ENCODE peak calls at places on chromosomes 13 and 19, in five cellular contexts. One of them, this sample, is unnamed.

GRCh38 chr13:40315416-40316064 is 350.9 kb downstream of the FOXO1 start:
- DNase-seq in HCT116: no peak
- DNase-seq in effector memory CD4-positive, alpha-beta T cell: peak
- DNase-seq in H1: no peak
- DNase-seq in IMR-90: no peak
- DNase-seq in this sample: no peak

GRCh38 chr13:30113983-30114491 is 193.3 kb downstream of the KATNAL1 start:
- DNase-seq in HCT116: no peak
- DNase-seq in effector memory CD4-positive, alpha-beta T cell: no peak
- DNase-seq in H1: peak
- DNase-seq in IMR-90: no peak
- DNase-seq in this sample: no peak

GRCh38 chr19:5131031-5131865 is 162.3 kb downstream of the KDM4B start:
- DNase-seq in HCT116: no peak
- DNase-seq in effector memory CD4-positive, alpha-beta T cell: no peak
- DNase-seq in H1: no peak
- DNase-seq in IMR-90: no peak
- DNase-seq in this sample: no peak

GRCh38 chr13:31769581-31769980 is 30.3 kb downstream of the RXFP2 start:
- DNase-seq in HCT116: no peak
- DNase-seq in effector memory CD4-positive, alpha-beta T cell: no peak
- DNase-seq in H1: no peak
- DNase-seq in IMR-90: peak
- DNase-seq in this sample: no peak

GRCh38 chr13:51895906-51896888 is 34.4 kb downstream of the CCDC70 start:
- DNase-seq in HCT116: peak
- DNase-seq in effector memory CD4-positive, alpha-beta T cell: peak
- DNase-seq in H1: peak
- DNase-seq in IMR-90: peak
- DNase-seq in this sample: no peak

GRCh38 chr13:63944896-63945295 is 2529.2 kb upstream of the PCDH20 start:
- DNase-seq in HCT116: no peak
- DNase-seq in effector memory CD4-positive, alpha-beta T cell: no peak
- DNase-seq in H1: no peak
- DNase-seq in IMR-90: no peak
- DNase-seq in this sample: no peak

GRCh38 chr13:80052286-80052685 is 288.6 kb downstream of the SPRY2 start:
- DNase-seq in HCT116: no peak
- DNase-seq in effector memory CD4-positive, alpha-beta T cell: no peak
- DNase-seq in H1: no peak
- DNase-seq in IMR-90: no peak
- DNase-seq in this sample: no peak

GRCh38 chr13:39353988-39354387 is 249.0 kb downstream of the LHFPL6 start:
- DNase-seq in HCT116: no peak
- DNase-seq in effector memory CD4-positive, alpha-beta T cell: no peak
- DNase-seq in H1: no peak
- DNase-seq in IMR-90: peak
- DNase-seq in this sample: no peak

GRCh38 chr19:16197188-16197621 is 506 bp upstream of the AP1M1 start:
- DNase-seq in HCT116: no peak
- DNase-seq in effector memory CD4-positive, alpha-beta T cell: no peak
- DNase-seq in H1: no peak
- DNase-seq in IMR-90: peak
- DNase-seq in this sample: no peak

GRCh38 chr19:7386769-7387168 is 38.0 kb downstream of the ARHGEF18 start:
- DNase-seq in HCT116: no peak
- DNase-seq in effector memory CD4-positive, alpha-beta T cell: no peak
- DNase-seq in H1: no peak
- DNase-seq in IMR-90: no peak
- DNase-seq in this sample: no peak

GRCh38 chr13:24741016-24741662 is 22.8 kb upstream of the RNF17 start:
- DNase-seq in HCT116: no peak
- DNase-seq in effector memory CD4-positive, alpha-beta T cell: no peak
- DNase-seq in H1: no peak
- DNase-seq in IMR-90: no peak
- DNase-seq in this sample: no peak

GRCh38 chr19:49356382-49356781 is 5.8 kb downstream of the TEAD2 start:
- DNase-seq in HCT116: no peak
- DNase-seq in effector memory CD4-positive, alpha-beta T cell: no peak
- DNase-seq in H1: no peak
- DNase-seq in IMR-90: no peak
- DNase-seq in this sample: no peak

GRCh38 chr13:28718538-28719226 is at the start of gene SLC46A3:
- DNase-seq in HCT116: peak
- DNase-seq in effector memory CD4-positive, alpha-beta T cell: peak
- DNase-seq in H1: peak
- DNase-seq in IMR-90: peak
- DNase-seq in this sample: peak

GRCh38 chr19:19485161-19485997 is 30.0 kb downstream of the TSSK6 start:
- DNase-seq in HCT116: no peak
- DNase-seq in effector memory CD4-positive, alpha-beta T cell: no peak
- DNase-seq in H1: no peak
- DNase-seq in IMR-90: peak
- DNase-seq in this sample: no peak

GRCh38 chr19:19488041-19488874 is 27.1 kb downstream of the TSSK6 start:
- DNase-seq in HCT116: no peak
- DNase-seq in effector memory CD4-positive, alpha-beta T cell: no peak
- DNase-seq in H1: no peak
- DNase-seq in IMR-90: no peak
- DNase-seq in this sample: no peak

GRCh38 chr19:19486343-19487076 is 28.8 kb downstream of the TSSK6 start:
- DNase-seq in HCT116: no peak
- DNase-seq in effector memory CD4-positive, alpha-beta T cell: no peak
- DNase-seq in H1: no peak
- DNase-seq in IMR-90: no peak
- DNase-seq in this sample: no peak

GRCh38 chr19:19487077-19488040 is 28.0 kb downstream of the TSSK6 start:
- DNase-seq in HCT116: no peak
- DNase-seq in effector memory CD4-positive, alpha-beta T cell: no peak
- DNase-seq in H1: no peak
- DNase-seq in IMR-90: no peak
- DNase-seq in this sample: no peak

GRCh38 chr19:19485998-19486290 is 29.4 kb downstream of the TSSK6 start:
- DNase-seq in HCT116: no peak
- DNase-seq in effector memory CD4-positive, alpha-beta T cell: no peak
- DNase-seq in H1: no peak
- DNase-seq in IMR-90: no peak
- DNase-seq in this sample: no peak
- H3K27ac ChIP-seq in HCT116: no peak
- H3K27ac ChIP-seq in effector memory CD4-positive, alpha-beta T cell: peak
- H3K27ac ChIP-seq in H1: no peak
- H3K27ac ChIP-seq in IMR-90: peak
- H3K27ac ChIP-seq in this sample: no peak

GRCh38 chr13:98348476-98348875 is 171.4 kb upstream of the RNF113B start:
- DNase-seq in HCT116: no peak
- DNase-seq in effector memory CD4-positive, alpha-beta T cell: no peak
- DNase-seq in H1: no peak
- DNase-seq in IMR-90: no peak
- DNase-seq in this sample: no peak

GRCh38 chr13:98351636-98352035 is 174.6 kb upstream of the RNF113B start:
- DNase-seq in HCT116: no peak
- DNase-seq in effector memory CD4-positive, alpha-beta T cell: no peak
- DNase-seq in H1: no peak
- DNase-seq in IMR-90: no peak
- DNase-seq in this sample: no peak

GRCh38 chr13:98350746-98351330 is 173.8 kb upstream of the RNF113B start:
- DNase-seq in HCT116: no peak
- DNase-seq in effector memory CD4-positive, alpha-beta T cell: no peak
- DNase-seq in H1: no peak
- DNase-seq in IMR-90: no peak
- DNase-seq in this sample: no peak

GRCh38 chr13:98352226-98352625 is 175.2 kb upstream of the RNF113B start:
- DNase-seq in HCT116: no peak
- DNase-seq in effector memory CD4-positive, alpha-beta T cell: no peak
- DNase-seq in H1: no peak
- DNase-seq in IMR-90: no peak
- DNase-seq in this sample: no peak

GRCh38 chr13:98349731-98350305 is 172.7 kb upstream of the RNF113B start:
- DNase-seq in HCT116: no peak
- DNase-seq in effector memory CD4-positive, alpha-beta T cell: no peak
- DNase-seq in H1: peak
- DNase-seq in IMR-90: no peak
- DNase-seq in this sample: no peak
- H3K27ac ChIP-seq in HCT116: no peak
- H3K27ac ChIP-seq in effector memory CD4-positive, alpha-beta T cell: no peak
- H3K27ac ChIP-seq in H1: no peak
- H3K27ac ChIP-seq in IMR-90: no peak
- H3K27ac ChIP-seq in this sample: no peak

DNA sequence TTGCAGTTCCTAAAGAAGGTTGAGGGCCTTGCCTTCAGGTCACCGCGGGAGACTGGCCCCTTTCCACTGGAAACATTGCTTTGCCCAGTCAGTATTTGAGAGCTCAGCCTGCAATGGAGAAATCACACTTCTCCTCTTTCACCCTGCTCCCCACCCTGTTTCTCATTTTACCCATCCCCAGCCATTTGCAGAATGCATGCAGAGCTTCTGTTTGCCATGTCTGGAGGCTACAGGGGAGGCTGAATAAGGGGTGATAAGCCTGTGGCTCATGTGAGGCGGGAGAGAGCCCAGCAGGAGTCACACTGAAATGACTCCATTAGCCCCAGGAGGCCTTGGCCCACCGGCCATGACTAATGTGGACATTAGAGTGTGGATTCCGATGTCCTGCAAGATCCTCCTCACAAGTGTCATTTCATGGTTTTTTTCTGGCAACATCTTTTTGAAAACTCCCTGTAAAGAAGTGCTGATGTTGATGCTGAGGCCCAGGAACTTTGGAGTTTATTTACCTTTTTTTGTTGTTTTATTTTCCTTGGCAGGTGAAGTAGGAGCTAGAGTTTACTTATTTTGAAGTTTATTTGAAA is 6.3 kb downstream of the SPINT2 start:
- DNase-seq in HCT116: no peak
- DNase-seq in effector memory CD4-positive, alpha-beta T cell: no peak
- DNase-seq in H1: no peak
- DNase-seq in IMR-90: peak
- DNase-seq in this sample: no peak
- H3K27ac ChIP-seq in HCT116: peak
- H3K27ac ChIP-seq in effector memory CD4-positive, alpha-beta T cell: no peak
- H3K27ac ChIP-seq in H1: no peak
- H3K27ac ChIP-seq in IMR-90: no peak
- H3K27ac ChIP-seq in this sample: no peak

DNA sequence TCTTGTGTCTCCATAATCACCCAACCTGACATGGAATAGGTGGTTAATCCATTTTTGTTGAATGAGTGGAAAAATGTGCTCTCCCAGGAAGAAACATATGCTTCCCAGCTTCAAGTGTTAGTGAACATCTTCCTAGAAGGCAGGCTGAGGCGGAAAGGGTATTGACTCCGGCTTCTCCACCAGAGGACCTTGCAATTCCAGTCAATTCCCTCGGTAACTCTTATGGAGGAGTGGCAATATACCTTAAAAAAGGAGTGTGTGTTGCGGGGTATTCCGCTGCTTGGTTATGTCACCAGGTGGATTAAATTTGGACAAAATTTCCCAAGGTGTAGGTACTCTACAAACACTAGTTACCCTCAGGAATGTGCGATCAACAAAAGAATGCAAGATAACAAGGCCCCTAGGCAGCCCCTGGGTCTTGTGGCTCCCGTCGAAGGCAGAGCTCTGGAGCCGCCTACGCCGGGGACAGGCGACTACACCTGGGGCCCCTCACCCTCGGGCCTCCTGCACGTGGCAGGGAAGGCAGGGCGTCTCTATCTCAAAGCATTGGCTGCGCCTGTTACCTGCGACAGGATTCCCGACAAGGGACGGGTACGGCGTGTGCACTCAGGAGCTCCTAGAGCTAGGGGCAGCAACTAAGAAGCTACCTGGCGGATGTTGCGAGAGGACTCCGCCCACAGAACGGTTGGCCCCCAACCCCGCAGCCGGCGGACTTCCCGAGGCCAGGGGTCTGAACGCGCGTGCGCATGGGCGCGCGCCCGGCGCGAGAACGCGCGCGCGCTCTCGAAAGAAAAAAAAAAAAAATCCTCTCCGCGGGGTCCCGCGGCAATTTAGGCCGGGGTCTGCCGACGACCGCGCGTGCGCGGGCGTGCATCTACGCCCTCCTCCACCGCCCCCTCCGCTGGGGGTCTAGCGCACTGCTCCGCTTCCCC is at the start of gene WDR87:
- DNase-seq in HCT116: no peak
- DNase-seq in effector memory CD4-positive, alpha-beta T cell: peak
- DNase-seq in H1: no peak
- DNase-seq in IMR-90: no peak
- DNase-seq in this sample: no peak
- H3K27ac ChIP-seq in HCT116: peak
- H3K27ac ChIP-seq in effector memory CD4-positive, alpha-beta T cell: peak
- H3K27ac ChIP-seq in H1: peak
- H3K27ac ChIP-seq in IMR-90: peak
- H3K27ac ChIP-seq in this sample: peak